ENCODE peak calls at places on chromosomes 1 and 21, in nine cellular contexts. One of them, this sample, is unnamed.

GRCh38 chr1:208101661-208102431 is 142.3 kb downstream of the PLXNA2 start:
- DNase-seq in GM23338: peak; percentile 33
- DNase-seq in tibial nerve: peak; percentile 40
- DNase-seq in suprapubic skin: no peak
- DNase-seq in cardiac muscle cell: no peak
- DNase-seq in uterus: peak; percentile 63
- DNase-seq in mammary epithelial cell: no peak
- DNase-seq in fibroblast of lung: peak; percentile 50
- DNase-seq in HepG2: peak; percentile 75
- DNase-seq in this sample: no peak

GRCh38 chr1:117612517-117613248 is 6.8 kb downstream of the TENT5C start:
- DNase-seq in GM23338: no peak
- DNase-seq in tibial nerve: no peak
- DNase-seq in suprapubic skin: no peak
- DNase-seq in mammary epithelial cell: peak; percentile 45
- DNase-seq in uterus: peak; percentile 25
- DNase-seq in cardiac muscle cell: peak; percentile 43
- DNase-seq in HepG2: no peak
- DNase-seq in fibroblast of lung: peak; percentile 90
- DNase-seq in this sample: no peak

GRCh38 chr1:195958131-195958530 is 650.1 kb downstream of the KCNT2 start:
- DNase-seq in HepG2: no peak
- DNase-seq in suprapubic skin: no peak
- DNase-seq in cardiac muscle cell: no peak
- DNase-seq in GM23338: no peak
- DNase-seq in fibroblast of lung: no peak
- DNase-seq in mammary epithelial cell: peak; percentile 93
- DNase-seq in tibial nerve: no peak
- DNase-seq in uterus: no peak
- DNase-seq in this sample: no peak

GRCh38 chr1:96863449-96863848 is 141.9 kb downstream of the PTBP2 start:
- DNase-seq in HepG2: no peak
- DNase-seq in cardiac muscle cell: no peak
- DNase-seq in fibroblast of lung: no peak
- DNase-seq in mammary epithelial cell: no peak
- DNase-seq in GM23338: no peak
- DNase-seq in uterus: no peak
- DNase-seq in suprapubic skin: no peak
- DNase-seq in tibial nerve: no peak
- DNase-seq in this sample: no peak

GRCh38 chr1:209576798-209577197 is 6.7 kb upstream of the CAMK1G start:
- DNase-seq in cardiac muscle cell: peak; percentile 89
- DNase-seq in HepG2: peak; percentile 44
- DNase-seq in suprapubic skin: peak; percentile 85
- DNase-seq in uterus: peak; percentile 78
- DNase-seq in mammary epithelial cell: peak; percentile 76
- DNase-seq in GM23338: peak; percentile 88
- DNase-seq in fibroblast of lung: peak; percentile 34
- DNase-seq in tibial nerve: peak; percentile 68
- DNase-seq in this sample: no peak

GRCh38 chr1:43256675-43257570 is 12.9 kb upstream of the TMEM125 start:
- DNase-seq in HepG2: no peak
- DNase-seq in mammary epithelial cell: no peak
- DNase-seq in uterus: no peak
- DNase-seq in tibial nerve: no peak
- DNase-seq in GM23338: no peak
- DNase-seq in suprapubic skin: no peak
- DNase-seq in cardiac muscle cell: no peak
- DNase-seq in fibroblast of lung: no peak
- DNase-seq in this sample: no peak

GRCh38 chr21:43986544-43987451 is 25.3 kb upstream of the TRAPPC10 start:
- DNase-seq in GM23338: no peak
- DNase-seq in fibroblast of lung: no peak
- DNase-seq in uterus: no peak
- DNase-seq in cardiac muscle cell: no peak
- DNase-seq in HepG2: no peak
- DNase-seq in mammary epithelial cell: no peak
- DNase-seq in suprapubic skin: no peak
- DNase-seq in tibial nerve: no peak
- DNase-seq in this sample: no peak

GRCh38 chr1:226974544-226975258 is 34.6 kb downstream of the COQ8A start:
- DNase-seq in mammary epithelial cell: no peak
- DNase-seq in fibroblast of lung: no peak
- DNase-seq in cardiac muscle cell: no peak
- DNase-seq in uterus: peak; percentile 53
- DNase-seq in suprapubic skin: peak; percentile 70
- DNase-seq in GM23338: no peak
- DNase-seq in tibial nerve: no peak
- DNase-seq in HepG2: peak; percentile 83
- DNase-seq in this sample: no peak

GRCh38 chr1:34470406-34470805 is 284.4 kb upstream of the GJB5 start:
- DNase-seq in GM23338: no peak
- DNase-seq in mammary epithelial cell: no peak
- DNase-seq in uterus: no peak
- DNase-seq in tibial nerve: no peak
- DNase-seq in HepG2: no peak
- DNase-seq in cardiac muscle cell: no peak
- DNase-seq in suprapubic skin: no peak
- DNase-seq in fibroblast of lung: no peak
- DNase-seq in this sample: no peak

GRCh38 chr1:173267453-173267945 is 60.4 kb upstream of the TNFSF4 start:
- DNase-seq in mammary epithelial cell: peak; percentile 87
- DNase-seq in tibial nerve: no peak
- DNase-seq in fibroblast of lung: peak; percentile 98
- DNase-seq in HepG2: no peak
- DNase-seq in GM23338: no peak
- DNase-seq in cardiac muscle cell: no peak
- DNase-seq in uterus: no peak
- DNase-seq in suprapubic skin: no peak
- DNase-seq in this sample: no peak

GRCh38 chr21:34031835-34032370 is 41.5 kb upstream of the MRPS6 start:
- DNase-seq in HepG2: peak; percentile 23
- DNase-seq in fibroblast of lung: no peak
- DNase-seq in mammary epithelial cell: no peak
- DNase-seq in cardiac muscle cell: no peak
- DNase-seq in suprapubic skin: no peak
- DNase-seq in uterus: no peak
- DNase-seq in GM23338: no peak
- DNase-seq in tibial nerve: no peak
- DNase-seq in this sample: no peak

GRCh38 chr1:36115200-36115669 is 9.8 kb downstream of the COL8A2 start:
- DNase-seq in suprapubic skin: no peak
- DNase-seq in mammary epithelial cell: peak; percentile 52
- DNase-seq in HepG2: no peak
- DNase-seq in uterus: no peak
- DNase-seq in fibroblast of lung: peak; percentile 90
- DNase-seq in tibial nerve: no peak
- DNase-seq in cardiac muscle cell: no peak
- DNase-seq in GM23338: no peak
- DNase-seq in this sample: no peak

GRCh38 chr1:91883470-91883869 is 2.5 kb downstream of the TGFBR3 start:
- DNase-seq in HepG2: peak; percentile 23
- DNase-seq in tibial nerve: no peak
- DNase-seq in mammary epithelial cell: no peak
- DNase-seq in GM23338: no peak
- DNase-seq in fibroblast of lung: no peak
- DNase-seq in cardiac muscle cell: peak; percentile 23
- DNase-seq in suprapubic skin: no peak
- DNase-seq in uterus: no peak
- DNase-seq in this sample: no peak

GRCh38 chr21:34722684-34723300 is 54.0 kb downstream of the CLIC6 start:
- DNase-seq in fibroblast of lung: no peak
- DNase-seq in GM23338: peak; percentile 83
- DNase-seq in tibial nerve: no peak
- DNase-seq in cardiac muscle cell: no peak
- DNase-seq in uterus: no peak
- DNase-seq in mammary epithelial cell: no peak
- DNase-seq in HepG2: no peak
- DNase-seq in suprapubic skin: no peak
- DNase-seq in this sample: no peak

GRCh38 chr1:243287652-243288051 is 31.8 kb downstream of the SDCCAG8 start:
- DNase-seq in uterus: no peak
- DNase-seq in suprapubic skin: no peak
- DNase-seq in HepG2: no peak
- DNase-seq in tibial nerve: no peak
- DNase-seq in fibroblast of lung: peak; percentile 96
- DNase-seq in GM23338: no peak
- DNase-seq in mammary epithelial cell: peak; percentile 88
- DNase-seq in cardiac muscle cell: no peak
- DNase-seq in this sample: no peak

GRCh38 chr1:167454304-167454928 is 63.9 kb downstream of the CD247 start:
- DNase-seq in HepG2: no peak
- DNase-seq in fibroblast of lung: no peak
- DNase-seq in GM23338: peak; percentile 75
- DNase-seq in cardiac muscle cell: no peak
- DNase-seq in mammary epithelial cell: no peak
- DNase-seq in tibial nerve: no peak
- DNase-seq in uterus: no peak
- DNase-seq in suprapubic skin: no peak
- DNase-seq in this sample: no peak

DNA sequence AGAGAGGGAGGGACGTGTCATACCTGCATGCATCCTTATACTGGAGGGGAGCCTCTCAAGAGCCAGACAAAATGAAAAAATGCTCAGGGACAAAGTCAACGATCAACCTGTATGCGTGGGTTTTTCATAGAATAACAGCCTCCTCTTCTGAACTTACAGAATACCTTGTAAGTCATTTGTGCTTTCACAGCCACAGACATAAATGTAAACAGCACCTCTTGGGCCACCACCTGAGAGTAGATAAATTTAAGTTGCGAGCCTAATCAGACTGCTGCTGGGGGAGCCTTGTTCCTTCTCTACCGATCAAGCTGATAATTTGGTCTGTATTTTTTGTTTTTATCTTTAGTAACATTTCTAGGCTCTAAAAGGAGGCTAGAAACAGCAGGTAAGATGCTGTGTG is 223.1 kb downstream of the KIF26B start:
- DNase-seq in fibroblast of lung: no peak
- DNase-seq in GM23338: no peak
- DNase-seq in suprapubic skin: no peak
- DNase-seq in HepG2: no peak
- DNase-seq in tibial nerve: no peak
- DNase-seq in uterus: no peak
- DNase-seq in mammary epithelial cell: no peak
- DNase-seq in cardiac muscle cell: no peak
- DNase-seq in this sample: no peak
- H3K4me1 ChIP-seq in fibroblast of lung: no peaks in the 10 kb centered on the region
- H3K4me1 ChIP-seq in GM23338: peaks cover 15% of the 10 kb centered on the region
- H3K4me1 ChIP-seq in suprapubic skin: no peaks in the 10 kb centered on the region
- H3K4me1 ChIP-seq in HepG2: peaks cover 8% of the 10 kb centered on the region
- H3K4me1 ChIP-seq in tibial nerve: no peaks in the 10 kb centered on the region
- H3K4me1 ChIP-seq in uterus: no peaks in the 10 kb centered on the region
- H3K4me1 ChIP-seq in mammary epithelial cell: no peaks in the 10 kb centered on the region
- H3K4me1 ChIP-seq in cardiac muscle cell: peaks cover 12% of the 10 kb centered on the region
- H3K4me1 ChIP-seq in this sample: no peaks in the 10 kb centered on the region

GRCh38 chr1:46595127-46595526 is 8.9 kb downstream of the MKNK1 start:
- DNase-seq in suprapubic skin: no peak
- DNase-seq in HepG2: no peak
- DNase-seq in fibroblast of lung: no peak
- DNase-seq in uterus: no peak
- DNase-seq in GM23338: no peak
- DNase-seq in mammary epithelial cell: no peak
- DNase-seq in tibial nerve: peak; percentile 76
- DNase-seq in cardiac muscle cell: no peak
- DNase-seq in this sample: no peak

GRCh38 chr1:46592846-46593245 is 11.2 kb downstream of the MKNK1 start:
- DNase-seq in GM23338: no peak
- DNase-seq in suprapubic skin: no peak
- DNase-seq in cardiac muscle cell: no peak
- DNase-seq in HepG2: no peak
- DNase-seq in fibroblast of lung: no peak
- DNase-seq in mammary epithelial cell: no peak
- DNase-seq in tibial nerve: no peak
- DNase-seq in uterus: no peak
- DNase-seq in this sample: no peak

GRCh38 chr1:46594068-46594467 is 10.0 kb downstream of the MKNK1 start:
- DNase-seq in uterus: no peak
- DNase-seq in tibial nerve: no peak
- DNase-seq in HepG2: no peak
- DNase-seq in GM23338: no peak
- DNase-seq in cardiac muscle cell: no peak
- DNase-seq in suprapubic skin: no peak
- DNase-seq in mammary epithelial cell: no peak
- DNase-seq in fibroblast of lung: no peak
- DNase-seq in this sample: no peak

GRCh38 chr1:46596846-46597245 is 7.2 kb downstream of the MKNK1 start:
- DNase-seq in cardiac muscle cell: no peak
- DNase-seq in uterus: no peak
- DNase-seq in suprapubic skin: no peak
- DNase-seq in HepG2: no peak
- DNase-seq in fibroblast of lung: no peak
- DNase-seq in tibial nerve: no peak
- DNase-seq in mammary epithelial cell: no peak
- DNase-seq in GM23338: no peak
- DNase-seq in this sample: no peak

GRCh38 chr1:46596036-46596435 is 8.0 kb downstream of the MKNK1 start:
- DNase-seq in uterus: no peak
- DNase-seq in HepG2: no peak
- DNase-seq in suprapubic skin: no peak
- DNase-seq in mammary epithelial cell: no peak
- DNase-seq in tibial nerve: no peak
- DNase-seq in GM23338: no peak
- DNase-seq in cardiac muscle cell: no peak
- DNase-seq in fibroblast of lung: no peak
- DNase-seq in this sample: no peak
- H3K4me1 ChIP-seq in uterus: no peaks in the 10 kb centered on the region
- H3K4me1 ChIP-seq in HepG2: peaks cover 7% of the 10 kb centered on the region
- H3K4me1 ChIP-seq in suprapubic skin: peaks cover 16% of the 10 kb centered on the region
- H3K4me1 ChIP-seq in mammary epithelial cell: no peaks in the 10 kb centered on the region
- H3K4me1 ChIP-seq in tibial nerve: no peaks in the 10 kb centered on the region
- H3K4me1 ChIP-seq in GM23338: no peaks in the 10 kb centered on the region
- H3K4me1 ChIP-seq in cardiac muscle cell: no peaks in the 10 kb centered on the region
- H3K4me1 ChIP-seq in fibroblast of lung: peaks cover 2% of the 10 kb centered on the region
- H3K4me1 ChIP-seq in this sample: no peaks in the 10 kb centered on the region

DNA sequence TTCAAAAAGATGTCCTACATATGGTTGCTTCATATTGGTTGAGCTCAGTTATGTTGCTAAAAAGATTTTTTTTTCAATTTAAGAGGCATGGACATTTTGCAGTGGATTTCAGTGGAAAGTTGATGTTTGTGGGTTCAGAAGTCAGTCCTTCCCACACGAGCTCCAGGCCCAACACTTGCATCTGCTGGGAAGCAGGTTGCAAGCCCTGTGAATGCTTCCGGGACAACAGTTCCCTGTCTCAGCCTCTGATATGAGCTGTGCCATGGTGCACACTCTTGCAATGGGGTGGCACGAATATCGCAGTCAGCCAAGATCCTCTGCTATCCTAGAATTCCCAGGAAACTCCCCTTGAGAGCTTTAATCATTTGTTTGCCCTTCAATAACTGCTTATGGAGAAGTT is 30.3 kb upstream of the ABCG1 start:
- DNase-seq in fibroblast of lung: no peak
- DNase-seq in GM23338: no peak
- DNase-seq in uterus: no peak
- DNase-seq in HepG2: no peak
- DNase-seq in tibial nerve: no peak
- DNase-seq in mammary epithelial cell: no peak
- DNase-seq in cardiac muscle cell: no peak
- DNase-seq in suprapubic skin: no peak
- DNase-seq in this sample: no peak
- H3K4me1 ChIP-seq in fibroblast of lung: no peaks in the 10 kb centered on the region
- H3K4me1 ChIP-seq in GM23338: no peaks in the 10 kb centered on the region
- H3K4me1 ChIP-seq in uterus: no peaks in the 10 kb centered on the region
- H3K4me1 ChIP-seq in HepG2: no peaks in the 10 kb centered on the region
- H3K4me1 ChIP-seq in tibial nerve: no peaks in the 10 kb centered on the region
- H3K4me1 ChIP-seq in mammary epithelial cell: peaks cover 23% of the 10 kb centered on the region
- H3K4me1 ChIP-seq in cardiac muscle cell: no peaks in the 10 kb centered on the region
- H3K4me1 ChIP-seq in suprapubic skin: peaks cover 27% of the 10 kb centered on the region
- H3K4me1 ChIP-seq in this sample: peaks cover 6% of the 10 kb centered on the region

GRCh38 chr1:21766210-21766609 is 16.7 kb downstream of the USP48 start:
- DNase-seq in cardiac muscle cell: no peak
- DNase-seq in GM23338: no peak
- DNase-seq in fibroblast of lung: no peak
- DNase-seq in tibial nerve: no peak
- DNase-seq in mammary epithelial cell: no peak
- DNase-seq in uterus: no peak
- DNase-seq in suprapubic skin: no peak
- DNase-seq in HepG2: no peak
- DNase-seq in this sample: no peak
- H3K4me1 ChIP-seq in cardiac muscle cell: no peaks in the 10 kb centered on the region
- H3K4me1 ChIP-seq in GM23338: peaks cover 15% of the 10 kb centered on the region
- H3K4me1 ChIP-seq in fibroblast of lung: peaks cover 8% of the 10 kb centered on the region
- H3K4me1 ChIP-seq in tibial nerve: peaks cover 32% of the 10 kb centered on the region
- H3K4me1 ChIP-seq in mammary epithelial cell: peaks cover 19% of the 10 kb centered on the region
- H3K4me1 ChIP-seq in uterus: peaks cover 9% of the 10 kb centered on the region
- H3K4me1 ChIP-seq in suprapubic skin: peaks cover 47% of the 10 kb centered on the region
- H3K4me1 ChIP-seq in HepG2: peaks cover 14% of the 10 kb centered on the region
- H3K4me1 ChIP-seq in this sample: peaks cover 12% of the 10 kb centered on the region